ENCODE peak calls at places on chromosomes 6 and 20, in seven cellular contexts. Z, P, E, I, J, F and X are unnamed samples.
A peak's percentile ranks its signal among the peaks of the same experiment; 100 is the strongest.

GRCh38 chr6:131368077-131368911 is 204.7 kb upstream of the ARG1 start:
- DNase-seq in I (peak; percentile 77), J (peak; percentile 73), Z (peak; percentile 94), E (peak; percentile 5), F (peak; percentile 19), P (no peak), X (no peak)

GRCh38 chr6:34489229-34489805 is 23.4 kb downstream of the PACSIN1 start:
- DNase-seq in J (no peak), I (no peak), E (no peak), F (no peak), Z (no peak), P (no peak), X (no peak)

GRCh38 chr20:21767739-21768223 is 62.3 kb downstream of the PAX1 start:
- DNase-seq in J (no peak), I (no peak), P (no peak), E (no peak), Z (no peak), F (no peak), X (no peak)

GRCh38 chr20:63873477-63873971 is 8.5 kb downstream of the TPD52L2 start:
- DNase-seq in Z (no peak), J (no peak), P (peak; percentile 52), F (no peak), E (peak; percentile 97), I (peak; percentile 86), X (no peak)

GRCh38 chr6:71287038-71287437 is 1.6 kb upstream of the OGFRL1 start:
- DNase-seq in Z (peak; percentile 57), E (no peak), J (peak; percentile 33), P (no peak), I (peak; percentile 22), F (no peak), X (no peak)

GRCh38 chr6:66897576-66897975 is 1190.5 kb upstream of the EYS start:
- DNase-seq in J (peak; percentile 52), P (peak; percentile 2), F (no peak), Z (peak; percentile 66), E (peak; percentile 77), I (peak; percentile 32), X (no peak)

GRCh38 chr6:85360794-85361642 is 88.9 kb upstream of the NT5E start:
- DNase-seq in Z (no peak), F (no peak), J (no peak), E (peak; percentile 99), I (peak; percentile 86), P (peak; percentile 98), X (peak; percentile 93)

GRCh38 chr20:58895796-58896180 is 43.3 kb downstream of the GNAS start:
- DNase-seq in I (no peak), F (no peak), P (no peak), J (no peak), Z (no peak), E (no peak), X (no peak)

GRCh38 chr6:69096681-69097080 is 461.6 kb downstream of the ADGRB3 start:
- DNase-seq in P (no peak), Z (no peak), F (no peak), J (no peak), E (no peak), I (no peak), X (no peak)

GRCh38 chr6:112231609-112232060 is 22.7 kb downstream of the LAMA4 start:
- DNase-seq in J (no peak), I (peak; percentile 61), P (peak; percentile 89), E (peak; percentile 64), Z (no peak), F (no peak), X (peak; percentile 61)

GRCh38 chr6:13573669-13574110 is 711 bp upstream of the SIRT5 start:
- DNase-seq in F (no peak), P (no peak), Z (no peak), E (peak; percentile 58), J (peak; percentile 48), I (peak; percentile 35), X (no peak)

GRCh38 chr6:145009691-145010090 is 724.6 kb downstream of the UTRN start:
- DNase-seq in Z (no peak), J (no peak), F (no peak), P (no peak), I (peak; percentile 17), E (no peak), X (no peak)

GRCh38 chr20:47296950-47297349 is 59.5 kb downstream of the ZMYND8 start:
- DNase-seq in E (no peak), I (peak; percentile 43), P (no peak), F (no peak), J (no peak), Z (no peak), X (no peak)

GRCh38 chr6:54238407-54238806 is 69.8 kb upstream of the TINAG start:
- DNase-seq in J (no peak), E (no peak), P (peak; percentile 81), Z (no peak), I (peak; percentile 89), F (no peak), X (peak; percentile 77)

GRCh38 chr20:59813126-59813947 is 120.1 kb downstream of the SYCP2 start:
- DNase-seq in P (no peak), I (no peak), E (no peak), J (no peak), Z (no peak), F (no peak), X (no peak)

GRCh38 chr20:15446373-15446772 is 1109.0 kb upstream of the FLRT3 start:
- DNase-seq in J (peak; percentile 66), I (no peak), P (no peak), F (no peak), Z (no peak), E (peak; percentile 2), X (no peak)

GRCh38 chr6:2042951-2043648 is 202.3 kb downstream of the GMDS start:
- DNase-seq in Z (no peak), P (no peak), E (no peak), J (no peak), F (no peak), I (no peak), X (no peak)

GRCh38 chr6:64969139-64969538 is 737.9 kb downstream of the EYS start:
- DNase-seq in Z (no peak), I (no peak), E (no peak), F (no peak), J (no peak), P (no peak), X (no peak)

GRCh38 chr20:5688431-5688972 is 61.7 kb upstream of the SHLD1 start:
- DNase-seq in J (no peak), E (no peak), P (no peak), Z (no peak), I (no peak), F (no peak), X (no peak)

GRCh38 chr20:45963059-45964011 is 8.7 kb downstream of the ZNF335 start:
- DNase-seq in Z (peak; percentile 65), E (peak; percentile 49), J (peak; percentile 35), F (no peak), P (no peak), I (peak; percentile 56), X (no peak)
- TF ChIP-seq CTCF in Z (peak; percentile 55), E (peak; percentile 44), J (peak; percentile 63), F (no peak), P (peak; percentile 6), I (no peak), X (peak; percentile 36)

GRCh38 chr20:33894798-33895197 is 83.7 kb downstream of the CHMP4B start:
- DNase-seq in P (no peak), E (peak; percentile 4), F (no peak), J (no peak), Z (no peak), I (peak; percentile 77), X (no peak)

GRCh38 chr20:33899106-33899505 is 88.0 kb downstream of the CHMP4B start:
- DNase-seq in E (no peak), F (no peak), Z (no peak), J (no peak), I (no peak), P (no peak), X (no peak)

GRCh38 chr20:33900515-33901131 is 89.5 kb downstream of the CHMP4B start:
- DNase-seq in F (no peak), P (no peak), I (no peak), Z (no peak), J (no peak), E (no peak), X (no peak)

GRCh38 chr20:33896509-33896908 is 85.4 kb downstream of the CHMP4B start:
- DNase-seq in E (no peak), F (no peak), Z (no peak), P (no peak), J (peak; percentile 45), I (peak; percentile 76), X (no peak)

GRCh38 chr20:33897313-33897912 is 86.3 kb downstream of the CHMP4B start:
- DNase-seq in E (no peak), Z (no peak), I (peak; percentile 33), F (no peak), P (no peak), J (no peak), X (no peak)
- TF ChIP-seq CTCF in E (peak; percentile 19), Z (peak; percentile 85), I (no peak), F (no peak), P (peak; percentile 33), J (no peak), X (no peak)

GRCh38 chr6:169385237-169385880 is 131.7 kb upstream of the THBS2 start:
- DNase-seq in P (no peak), Z (no peak), J (no peak), I (no peak), E (no peak), F (no peak), X (no peak)

GRCh38 chr6:169387809-169388383 is 134.2 kb upstream of the THBS2 start:
- DNase-seq in F (no peak), J (no peak), Z (no peak), I (no peak), P (no peak), E (no peak), X (no peak)

GRCh38 chr6:169388767-169389166 is 135.1 kb upstream of the THBS2 start:
- DNase-seq in I (no peak), F (no peak), E (no peak), P (no peak), Z (no peak), J (no peak), X (no peak)

GRCh38 chr6:169384291-169384690 is 130.6 kb upstream of the THBS2 start:
- DNase-seq in E (no peak), F (no peak), I (no peak), Z (no peak), J (no peak), P (no peak), X (no peak)

DNA sequence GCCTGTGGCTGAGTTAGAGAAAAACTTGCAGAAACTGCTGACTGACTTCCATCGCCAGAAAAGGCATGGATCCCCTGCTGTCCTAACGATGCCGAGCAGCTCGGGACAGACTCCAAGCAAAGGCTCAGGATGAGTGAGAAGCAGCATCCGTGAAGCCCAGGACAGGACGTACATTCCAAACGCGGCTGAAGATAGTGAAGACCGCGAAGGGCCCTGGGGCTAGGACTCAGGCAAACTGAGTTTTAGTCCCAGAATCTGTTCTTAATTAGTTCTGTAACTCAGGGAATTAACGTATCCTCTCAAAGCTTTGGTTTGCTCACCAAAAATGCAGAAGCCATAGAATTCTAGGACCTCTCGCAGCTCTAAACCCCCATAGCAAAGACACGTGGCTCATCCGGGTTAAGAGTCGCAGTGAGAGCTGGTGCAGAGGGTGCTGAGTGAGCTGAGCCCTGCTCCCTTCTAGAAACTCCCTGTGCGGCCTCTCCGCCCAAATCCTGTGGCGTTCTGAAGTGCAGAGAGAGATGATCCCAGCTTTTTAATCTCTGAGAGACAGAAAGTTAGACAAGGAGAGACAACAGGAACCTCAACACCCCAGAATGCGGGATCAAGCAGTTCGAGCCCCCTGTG is 132.9 kb upstream of the THBS2 start:
- DNase-seq in E (no peak), I (peak; percentile 31), Z (no peak), P (peak; percentile 54), J (no peak), F (no peak), X (peak; percentile 77)
- TF ChIP-seq CTCF in E (no peak), I (no peak), Z (no peak), P (no peak), J (no peak), F (no peak), X (peak; percentile 17)

GRCh38 chr6:115847671-115848070 is 213.0 kb downstream of the FRK start:
- DNase-seq in P (no peak), Z (no peak), E (no peak), J (no peak), F (no peak), I (no peak), X (no peak)
- TF ChIP-seq CTCF in P (no peak), Z (no peak), E (no peak), J (no peak), F (no peak), I (no peak), X (no peak)